ENCODE peak calls at places on chromosomes 11 and 22, in four cellular contexts. S, H, W and M are unnamed samples.

GRCh38 chr11:17894929-17895658 is 117.8 kb downstream of the SERGEF start:
- DNase-seq in S (no peak), H (no peak), W (no peak), M (no peak)

GRCh38 chr11:3904228-3904627 is 48.8 kb downstream of the STIM1 start:
- DNase-seq in S (no peak), H (no peak), W (no peak), M (no peak)

GRCh38 chr11:17633279-17633986 is 85.9 kb upstream of the MYOD1 start:
- DNase-seq in S (no peak), H (no peak), W (no peak), M (no peak)

GRCh38 chr11:70420008-70420464 is 21.7 kb downstream of the CTTN start:
- DNase-seq in S (no peak), H (no peak), W (no peak), M (no peak)

GRCh38 chr11:70399681-70400112 is 1.4 kb downstream of the CTTN start:
- DNase-seq in S (peak; percentile 89), H (peak; percentile 90), W (no peak), M (no peak)

GRCh38 chr11:15673408-15673811 is 558.7 kb downstream of the INSC start:
- DNase-seq in S (no peak), H (no peak), W (no peak), M (no peak)

GRCh38 chr11:22991196-22991595 is 130.9 kb upstream of the CCDC179 start:
- DNase-seq in S (no peak), H (no peak), W (no peak), M (no peak)

GRCh38 chr22:38260760-38261477 is 11.9 kb downstream of the TMEM184B start:
- DNase-seq in S (no peak), H (no peak), W (peak; percentile 49), M (no peak)

GRCh38 chr11:2929511-2929879 is 275 bp upstream of the PHLDA2 start:
- DNase-seq in S (no peak), H (peak; percentile 66), W (no peak), M (no peak)

GRCh38 chr11:10303558-10304363 is 1.1 kb upstream of the ADM start:
- DNase-seq in S (peak; percentile 40), H (peak; percentile 34), W (no peak), M (no peak)

GRCh38 chr11:120184946-120185677 is 25.7 kb upstream of the OAF start:
- DNase-seq in S (peak; percentile 80), H (peak; percentile 73), W (no peak), M (no peak)

GRCh38 chr11:17846852-17847453 is 112.4 kb downstream of the KCNC1 start:
- DNase-seq in S (no peak), H (peak; percentile 29), W (peak; percentile 4), M (no peak)

GRCh38 chr11:113839842-113840241 is 35.5 kb downstream of the USP28 start:
- DNase-seq in S (no peak), H (no peak), W (no peak), M (no peak)

GRCh38 chr22:39308614-39309363 is 10.6 kb downstream of the RPL3 start:
- DNase-seq in S (peak; percentile 84), H (peak; percentile 83), W (no peak), M (no peak)

GRCh38 chr11:112143597-112143996 is 20.3 kb downstream of the IL18 start:
- DNase-seq in S (no peak), H (no peak), W (no peak), M (no peak)

GRCh38 chr11:45610627-45611026 is 54.8 kb downstream of the CHST1 start:
- DNase-seq in S (no peak), H (no peak), W (no peak), M (no peak)

GRCh38 chr11:69760319-69760718 is 14.8 kb downstream of the FGF4 start:
- DNase-seq in S (no peak), H (no peak), W (no peak), M (no peak)

GRCh38 chr11:64877390-64878222 is 815 bp downstream of the EHD1 start:
- DNase-seq in S (no peak), H (peak; percentile 19), W (no peak), M (no peak)

GRCh38 chr11:64876226-64876750 is 2.1 kb downstream of the EHD1 start:
- DNase-seq in S (no peak), H (peak; percentile 13), W (no peak), M (no peak)

GRCh38 chr11:64878223-64878493 is 263 bp downstream of the EHD1 start:
- DNase-seq in S (no peak), H (no peak), W (no peak), M (no peak)

GRCh38 chr11:64875369-64876225 is 2.8 kb downstream of the EHD1 start:
- DNase-seq in S (no peak), H (peak; percentile 23), W (no peak), M (no peak)

GRCh38 chr11:64876835-64877341 is 1.5 kb downstream of the EHD1 start:
- DNase-seq in S (no peak), H (peak; percentile 49), W (no peak), M (no peak)
- H3K4me1 ChIP-seq in S (no peaks in the 10 kb centered on the region), H (peaks cover 59% of the 10 kb centered on the region), W (peaks cover 19% of the 10 kb centered on the region), M (peaks cover 75% of the 10 kb centered on the region)

GRCh38 chr11:87255589-87255988 is 217.9 kb downstream of the TMEM135 start:
- DNase-seq in S (no peak), H (no peak), W (no peak), M (no peak)

GRCh38 chr11:87256694-87257340 is 219.1 kb downstream of the TMEM135 start:
- DNase-seq in S (no peak), H (no peak), W (no peak), M (no peak)

GRCh38 chr11:87251560-87251959 is 213.8 kb downstream of the TMEM135 start:
- DNase-seq in S (no peak), H (no peak), W (no peak), M (no peak)

GRCh38 chr11:87252869-87253268 is 215.1 kb downstream of the TMEM135 start:
- DNase-seq in S (no peak), H (no peak), W (no peak), M (no peak)

GRCh38 chr11:87254582-87254981 is 216.8 kb downstream of the TMEM135 start:
- DNase-seq in S (no peak), H (no peak), W (no peak), M (no peak)
- H3K27ac ChIP-seq in S (no peak overlapping the region), H (no peak overlapping the region), W (no peak overlapping the region), M (no peak overlapping the region)

DNA sequence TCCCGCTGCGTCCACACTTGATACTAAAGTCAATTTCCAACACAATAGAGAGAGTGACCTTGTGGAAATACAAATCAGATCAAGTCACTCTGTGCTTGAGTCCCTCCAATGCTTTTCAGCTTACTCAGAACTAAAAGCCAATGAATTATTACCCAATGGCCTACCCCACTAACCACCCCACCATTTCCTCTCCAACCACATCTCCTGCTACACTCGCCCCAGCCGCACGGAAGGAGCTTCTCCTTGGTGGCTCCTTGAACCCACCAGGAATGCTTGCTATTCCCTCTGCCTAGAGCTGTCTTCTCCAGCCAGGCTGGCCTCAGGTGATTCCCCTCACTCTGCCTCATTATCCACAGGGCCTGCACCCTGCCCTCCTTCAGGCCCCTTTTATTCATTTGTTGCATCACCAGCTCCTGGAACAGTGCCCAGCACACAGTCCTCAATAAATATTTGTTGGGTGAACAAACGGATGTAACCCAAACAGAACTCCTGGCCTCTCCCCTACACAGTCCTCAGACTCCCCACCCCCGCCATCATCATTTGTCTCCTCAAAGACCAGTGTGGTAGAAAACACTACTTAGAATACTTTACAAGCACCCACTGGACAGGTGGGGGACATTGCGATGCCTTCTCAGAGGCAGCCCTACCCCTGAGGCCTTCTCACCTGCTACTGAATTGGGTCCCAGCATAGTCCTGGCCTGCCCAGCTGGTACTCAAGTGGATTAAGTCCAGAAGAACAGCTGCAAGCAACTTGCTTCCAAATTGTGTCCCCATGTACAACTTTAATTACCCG is 12.6 kb downstream of the ABTB2 start:
- DNase-seq in S (peak; percentile 68), H (peak; percentile 49), W (no peak), M (no peak)
- H3K4me1 ChIP-seq in S (peaks cover 19% of the 10 kb centered on the region), H (peaks cover 83% of the 10 kb centered on the region), W (peaks cover 5% of the 10 kb centered on the region), M (no peaks in the 10 kb centered on the region)

GRCh38 chr11:94376841-94377240 is 24.4 kb downstream of the GPR83 start:
- DNase-seq in S (no peak), H (no peak), W (no peak), M (no peak)

GRCh38 chr11:94379619-94380018 is 21.6 kb downstream of the GPR83 start:
- DNase-seq in S (no peak), H (no peak), W (no peak), M (no peak)
- H3K27ac ChIP-seq in S (no peak overlapping the region), H (no peak overlapping the region), W (no peak overlapping the region), M (no peak overlapping the region)

GRCh38 chr22:41842996-41843970 is 10.4 kb downstream of the SREBF2 start:
- DNase-seq in S (no peak), H (no peak), W (no peak), M (no peak)

GRCh38 chr22:41836551-41836950 is 3.6 kb downstream of the SREBF2 start:
- DNase-seq in S (no peak), H (no peak), W (no peak), M (no peak)

GRCh38 chr22:41841085-41841712 is 8.3 kb downstream of the SREBF2 start:
- DNase-seq in S (no peak), H (no peak), W (no peak), M (no peak)

GRCh38 chr22:41838842-41839618 is 6.1 kb downstream of the SREBF2 start:
- DNase-seq in S (no peak), H (no peak), W (no peak), M (no peak)

DNA sequence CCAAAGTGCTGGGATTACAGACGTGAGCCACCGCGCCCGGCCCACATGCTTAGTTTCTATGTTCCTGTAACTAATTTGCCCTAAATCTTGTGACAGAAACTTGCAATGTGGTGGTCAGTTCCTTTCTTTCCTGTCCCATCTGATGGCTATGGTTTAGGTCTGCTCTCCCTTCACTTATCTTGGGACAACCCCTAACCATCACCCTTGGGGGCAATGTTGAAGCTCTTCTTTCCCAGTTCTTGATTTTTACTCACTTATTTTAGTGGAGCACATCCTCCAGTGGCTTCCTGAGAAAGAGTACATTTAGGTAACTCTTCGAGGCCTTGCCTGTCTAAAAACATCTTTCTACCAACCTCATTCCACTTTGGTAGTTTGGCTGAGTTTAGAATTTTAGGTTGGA is 7.3 kb downstream of the SREBF2 start:
- DNase-seq in S (no peak), H (no peak), W (no peak), M (no peak)
- H3K4me1 ChIP-seq in S (no peaks in the 10 kb centered on the region), H (peaks cover 23% of the 10 kb centered on the region), W (peaks cover 19% of the 10 kb centered on the region), M (no peaks in the 10 kb centered on the region)

DNA sequence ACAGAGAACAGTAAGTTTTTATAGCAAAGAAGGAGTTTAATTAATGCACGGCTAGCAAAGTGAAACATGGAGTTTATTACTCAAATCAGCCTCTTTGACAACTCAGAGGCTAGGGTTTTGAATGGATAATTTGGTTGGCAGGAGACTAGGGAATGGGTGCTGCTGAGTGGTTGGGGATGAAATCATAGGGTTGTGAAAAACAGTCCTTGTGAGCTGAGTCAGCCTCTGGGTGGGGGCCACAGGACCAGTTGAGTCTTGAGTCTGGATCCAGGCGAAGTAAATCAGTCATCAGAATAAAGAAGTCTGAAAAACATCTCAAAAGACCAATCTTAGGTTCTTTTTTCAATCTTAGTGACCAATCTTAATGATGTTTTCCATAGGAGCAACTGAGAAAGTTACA is 84.3 kb downstream of the AASDHPPT start:
- DNase-seq in S (no peak), H (no peak), W (no peak), M (no peak)
- H3K27ac ChIP-seq in S (no peak overlapping the region), H (no peak overlapping the region), W (no peak overlapping the region), M (no peak overlapping the region)